ENCODE peak calls at places on chromosomes 13 and 19, in four cellular contexts. N is activated T-cell treated with anti-CD3 and anti-CD28 coated beads, Interleukin-2, amount 50 U/mL, for 1 hour; T is T-cell; B is C1 segment of cervical spinal cord. Q is an unnamed sample.

GRCh38 chr13:105177265-105177900 is 1358.1 kb downstream of the EFNB2 start:
- DNase-seq in N (no peak), T (no peak), B (peak; percentile 46), Q (no peak)

GRCh38 chr19:12838182-12838890 is at the start of gene MAST1:
- DNase-seq in N (peak; percentile 61), T (no peak), B (no peak), Q (peak; percentile 80)

GRCh38 chr19:34838753-34839431 is 65.9 kb upstream of the ZNF599 start:
- DNase-seq in N (peak; percentile 45), T (no peak), B (no peak), Q (no peak)

GRCh38 chr13:80962173-80962572 is 621.2 kb upstream of the SPRY2 start:
- DNase-seq in N (no peak), T (no peak), B (no peak), Q (no peak)

GRCh38 chr13:107365466-107366215 is 797.7 kb upstream of the ARGLU1 start:
- DNase-seq in N (no peak), T (no peak), B (no peak), Q (no peak)

GRCh38 chr13:70809588-70809987 is 701.3 kb upstream of the KLHL1 start:
- DNase-seq in N (no peak), T (no peak), B (no peak), Q (no peak)

GRCh38 chr19:14035706-14036105 is 4.1 kb downstream of the IL27RA start:
- DNase-seq in N (no peak), T (no peak), B (no peak), Q (no peak)

GRCh38 chr19:18085702-18086457 is 854 bp downstream of the IL12RB1 start:
- DNase-seq in N (no peak), T (no peak), B (no peak), Q (no peak)

GRCh38 chr19:12478234-12478941 is 6.2 kb downstream of the ZNF709 start:
- DNase-seq in N (no peak), T (no peak), B (no peak), Q (no peak)

GRCh38 chr13:31007392-31007791 is 74.9 kb downstream of the TEX26 start:
- DNase-seq in N (no peak), T (no peak), B (no peak), Q (no peak)

GRCh38 chr19:29006057-29006735 is 206.8 kb downstream of the UQCRFS1 start:
- DNase-seq in N (no peak), T (no peak), B (no peak), Q (no peak)

GRCh38 chr19:55670280-55671053 is 4.6 kb upstream of the EPN1 start:
- DNase-seq in N (no peak), T (no peak), B (peak; percentile 2), Q (no peak)

GRCh38 chr13:52738719-52739467 is 727 bp downstream of the CNMD start:
- DNase-seq in N (peak; percentile 31), T (no peak), B (peak; percentile 20), Q (no peak)

GRCh38 chr13:80802946-80803345 is 462.0 kb upstream of the SPRY2 start:
- DNase-seq in N (no peak), T (no peak), B (no peak), Q (no peak)

GRCh38 chr19:13979686-13980085 is 26.4 kb downstream of the RFX1 start:
- DNase-seq in N (no peak), T (no peak), B (no peak), Q (no peak)

GRCh38 chr19:29001922-29002247 is 211.1 kb downstream of the UQCRFS1 start:
- DNase-seq in N (no peak), T (no peak), B (peak; percentile 52), Q (no peak)

GRCh38 chr13:99151516-99151915 is 49.1 kb upstream of the UBAC2 start:
- DNase-seq in N (no peak), T (no peak), B (no peak), Q (no peak)

GRCh38 chr19:6761053-6761676 is 6.1 kb downstream of the SH2D3A start:
- DNase-seq in N (no peak), T (no peak), B (no peak), Q (peak; percentile 55)

GRCh38 chr19:44552324-44552723 is 22.8 kb upstream of the CEACAM20 start:
- DNase-seq in N (peak; percentile 20), T (no peak), B (no peak), Q (peak; percentile 71)

GRCh38 chr13:75785130-75785529 is 149.0 kb downstream of the LMO7 start:
- DNase-seq in N (no peak), T (no peak), B (no peak), Q (no peak)

GRCh38 chr13:113452942-113453901 is at the start of gene ADPRHL1:
- DNase-seq in N (peak; percentile 4), T (no peak), B (no peak), Q (no peak)

GRCh38 chr13:74115138-74115537 is 19.1 kb downstream of the KLF12 start:
- DNase-seq in N (no peak), T (no peak), B (no peak), Q (no peak)

GRCh38 chr19:38838208-38838985 is 6.8 kb upstream of the ECH1 start:
- DNase-seq in N (no peak), T (no peak), B (no peak), Q (no peak)